ENCODE peak calls at places on chromosomes 6 and 20, in six cellular contexts. M is stimulated activated CD4-positive, alpha-beta T cell treated with anti-CD3 and anti-CD28 coated beads, Interleukin-4, amount 100 ng/mL, for 1 hour; Q is T follicular helper cell; D is foreskin fibroblast; E is NCI-H774; L is endothelial cell. P is an unnamed sample.
A peak's percentile ranks its signal among the peaks of the same experiment; 100 is the strongest.

GRCh38 chr20:17503501-17504325 is 27.5 kb downstream of the BFSP1 start:
- DNase-seq in M (no peak), Q (no peak), E (no peak), L (no peak), D (no peak), P (no peak)

GRCh38 chr20:52104546-52105044 is 87.0 kb downstream of the ZFP64 start:
- DNase-seq in D (peak; percentile 12), E (no peak), Q (no peak), M (no peak), L (peak; percentile 28), P (no peak)

GRCh38 chr20:17833036-17833674 is 133.4 kb downstream of the BANF2 start:
- DNase-seq in M (no peak), D (no peak), Q (no peak), L (no peak), E (no peak), P (no peak)

GRCh38 chr20:45842169-45842812 is 8.7 kb downstream of the SNX21 start:
- DNase-seq in Q (no peak), E (no peak), M (no peak), D (peak; percentile 69), L (no peak), P (peak; percentile 84)

GRCh38 chr6:53161481-53162009 is 12.9 kb upstream of the GCM1 start:
- DNase-seq in D (no peak), M (no peak), E (no peak), Q (no peak), L (no peak), P (no peak)

GRCh38 chr6:25652007-25652515 is at the start of gene SCGN:
- DNase-seq in Q (peak; percentile 4), D (peak; percentile 35), M (peak; percentile 50), L (peak; percentile 85), E (peak; percentile 31), P (no peak)

GRCh38 chr20:2742934-2743559 is 50.5 kb downstream of the EBF4 start:
- DNase-seq in M (peak; percentile 71), D (peak; percentile 16), Q (peak; percentile 60), L (peak; percentile 87), E (no peak), P (peak; percentile 95)

GRCh38 chr6:106087548-106088325 is 1.6 kb downstream of the PRDM1 start:
- DNase-seq in E (no peak), Q (no peak), L (no peak), D (peak; percentile 75), M (no peak), P (no peak)

GRCh38 chr6:123352705-123353104 is 284.0 kb downstream of the TRDN start:
- DNase-seq in Q (no peak), D (no peak), E (no peak), L (no peak), M (no peak), P (no peak)

GRCh38 chr6:51505451-51505850 is 582.0 kb downstream of the PKHD1 start:
- DNase-seq in D (no peak), M (no peak), L (no peak), Q (no peak), E (no peak), P (no peak)

P was measured in Karpas-422.